ENCODE peak calls at places on chromosome 16, in ten cellular contexts. One of them, this sample, is unnamed.

GRCh38 chr16:73399486-73399885 is 351.6 kb upstream of the ZFHX3 start:
- DNase-seq in substantia nigra: no peak
- DNase-seq in germinal center: no peak
- DNase-seq in foreskin keratinocyte: no peak
- DNase-seq in EL: no peak
- DNase-seq in HS-27A: no peak
- DNase-seq in stimulated activated CD4-positive, alpha-beta T cell treated with anti-CD3 and anti-CD28 coated beads, Interleukin-1b, Interleukin-23, amount 100 ng/mL, for 1 hour: no peak
- DNase-seq in BJ: no peak
- DNase-seq in activated naive CD8-positive, alpha-beta T cell treated with anti-CD3 and anti-CD28 coated beads, Interleukin-2, amount 50 U/mL, for 24 hours: no peak
- DNase-seq in NT2/D1: no peak
- DNase-seq in this sample: no peak

GRCh38 chr16:75118943-75119539 is 2.5 kb upstream of the LDHD start:
- DNase-seq in substantia nigra: no peak
- DNase-seq in germinal center: no peak
- DNase-seq in foreskin keratinocyte: no peak
- DNase-seq in EL: no peak
- DNase-seq in HS-27A: no peak
- DNase-seq in stimulated activated CD4-positive, alpha-beta T cell treated with anti-CD3 and anti-CD28 coated beads, Interleukin-1b, Interleukin-23, amount 100 ng/mL, for 1 hour: no peak
- DNase-seq in BJ: no peak
- DNase-seq in activated naive CD8-positive, alpha-beta T cell treated with anti-CD3 and anti-CD28 coated beads, Interleukin-2, amount 50 U/mL, for 24 hours: no peak
- DNase-seq in NT2/D1: no peak
- DNase-seq in this sample: no peak

GRCh38 chr16:88810868-88811599 is 694 bp downstream of the APRT start:
- DNase-seq in substantia nigra: peak; percentile 84
- DNase-seq in germinal center: peak; percentile 57
- DNase-seq in foreskin keratinocyte: peak; percentile 53
- DNase-seq in EL: peak; percentile 80
- DNase-seq in HS-27A: peak; percentile 57
- DNase-seq in stimulated activated CD4-positive, alpha-beta T cell treated with anti-CD3 and anti-CD28 coated beads, Interleukin-1b, Interleukin-23, amount 100 ng/mL, for 1 hour: no peak
- DNase-seq in BJ: no peak
- DNase-seq in activated naive CD8-positive, alpha-beta T cell treated with anti-CD3 and anti-CD28 coated beads, Interleukin-2, amount 50 U/mL, for 24 hours: peak; percentile 73
- DNase-seq in NT2/D1: no peak
- DNase-seq in this sample: peak; percentile 86

GRCh38 chr16:57762365-57763289 is 27.1 kb downstream of the KATNB1 start:
- DNase-seq in substantia nigra: no peak
- DNase-seq in germinal center: no peak
- DNase-seq in foreskin keratinocyte: no peak
- DNase-seq in EL: no peak
- DNase-seq in HS-27A: no peak
- DNase-seq in stimulated activated CD4-positive, alpha-beta T cell treated with anti-CD3 and anti-CD28 coated beads, Interleukin-1b, Interleukin-23, amount 100 ng/mL, for 1 hour: no peak
- DNase-seq in BJ: no peak
- DNase-seq in activated naive CD8-positive, alpha-beta T cell treated with anti-CD3 and anti-CD28 coated beads, Interleukin-2, amount 50 U/mL, for 24 hours: no peak
- DNase-seq in NT2/D1: no peak
- DNase-seq in this sample: no peak

GRCh38 chr16:19601083-19601976 is 45.8 kb downstream of the VPS35L start:
- DNase-seq in substantia nigra: peak; percentile 62
- DNase-seq in germinal center: peak; percentile 23
- DNase-seq in foreskin keratinocyte: no peak
- DNase-seq in EL: peak; percentile 17
- DNase-seq in HS-27A: no peak
- DNase-seq in stimulated activated CD4-positive, alpha-beta T cell treated with anti-CD3 and anti-CD28 coated beads, Interleukin-1b, Interleukin-23, amount 100 ng/mL, for 1 hour: no peak
- DNase-seq in BJ: no peak
- DNase-seq in activated naive CD8-positive, alpha-beta T cell treated with anti-CD3 and anti-CD28 coated beads, Interleukin-2, amount 50 U/mL, for 24 hours: peak; percentile 12
- DNase-seq in NT2/D1: peak; percentile 44
- DNase-seq in this sample: peak; percentile 76

GRCh38 chr16:29820730-29821662 is 734 bp downstream of the MVP start:
- DNase-seq in substantia nigra: no peak
- DNase-seq in germinal center: no peak
- DNase-seq in foreskin keratinocyte: no peak
- DNase-seq in EL: peak; percentile 44
- DNase-seq in HS-27A: no peak
- DNase-seq in stimulated activated CD4-positive, alpha-beta T cell treated with anti-CD3 and anti-CD28 coated beads, Interleukin-1b, Interleukin-23, amount 100 ng/mL, for 1 hour: no peak
- DNase-seq in BJ: no peak
- DNase-seq in activated naive CD8-positive, alpha-beta T cell treated with anti-CD3 and anti-CD28 coated beads, Interleukin-2, amount 50 U/mL, for 24 hours: peak; percentile 62
- DNase-seq in NT2/D1: no peak
- DNase-seq in this sample: no peak

GRCh38 chr16:3716831-3717234 is 491 bp downstream of the TRAP1 start:
- DNase-seq in substantia nigra: no peak
- DNase-seq in germinal center: peak; percentile 44
- DNase-seq in foreskin keratinocyte: no peak
- DNase-seq in EL: peak; percentile 38
- DNase-seq in HS-27A: no peak
- DNase-seq in stimulated activated CD4-positive, alpha-beta T cell treated with anti-CD3 and anti-CD28 coated beads, Interleukin-1b, Interleukin-23, amount 100 ng/mL, for 1 hour: no peak
- DNase-seq in BJ: no peak
- DNase-seq in activated naive CD8-positive, alpha-beta T cell treated with anti-CD3 and anti-CD28 coated beads, Interleukin-2, amount 50 U/mL, for 24 hours: peak; percentile 42
- DNase-seq in NT2/D1: no peak
- DNase-seq in this sample: peak; percentile 7

GRCh38 chr16:87628246-87628923 is 26.1 kb downstream of the JPH3 start:
- DNase-seq in substantia nigra: no peak
- DNase-seq in germinal center: no peak
- DNase-seq in foreskin keratinocyte: no peak
- DNase-seq in EL: no peak
- DNase-seq in HS-27A: no peak
- DNase-seq in stimulated activated CD4-positive, alpha-beta T cell treated with anti-CD3 and anti-CD28 coated beads, Interleukin-1b, Interleukin-23, amount 100 ng/mL, for 1 hour: no peak
- DNase-seq in BJ: no peak
- DNase-seq in activated naive CD8-positive, alpha-beta T cell treated with anti-CD3 and anti-CD28 coated beads, Interleukin-2, amount 50 U/mL, for 24 hours: no peak
- DNase-seq in NT2/D1: no peak
- DNase-seq in this sample: no peak

GRCh38 chr16:72240949-72241348 is 69.0 kb upstream of the PMFBP1 start:
- DNase-seq in substantia nigra: no peak
- DNase-seq in germinal center: no peak
- DNase-seq in foreskin keratinocyte: no peak
- DNase-seq in EL: no peak
- DNase-seq in HS-27A: no peak
- DNase-seq in stimulated activated CD4-positive, alpha-beta T cell treated with anti-CD3 and anti-CD28 coated beads, Interleukin-1b, Interleukin-23, amount 100 ng/mL, for 1 hour: no peak
- DNase-seq in BJ: no peak
- DNase-seq in activated naive CD8-positive, alpha-beta T cell treated with anti-CD3 and anti-CD28 coated beads, Interleukin-2, amount 50 U/mL, for 24 hours: no peak
- DNase-seq in NT2/D1: no peak
- DNase-seq in this sample: no peak

GRCh38 chr16:77213542-77214108 is 14.4 kb downstream of the SYCE1L start:
- DNase-seq in substantia nigra: no peak
- DNase-seq in germinal center: no peak
- DNase-seq in foreskin keratinocyte: peak; percentile 92
- DNase-seq in EL: peak; percentile 93
- DNase-seq in HS-27A: peak; percentile 87
- DNase-seq in stimulated activated CD4-positive, alpha-beta T cell treated with anti-CD3 and anti-CD28 coated beads, Interleukin-1b, Interleukin-23, amount 100 ng/mL, for 1 hour: no peak
- DNase-seq in BJ: peak; percentile 67
- DNase-seq in activated naive CD8-positive, alpha-beta T cell treated with anti-CD3 and anti-CD28 coated beads, Interleukin-2, amount 50 U/mL, for 24 hours: no peak
- DNase-seq in NT2/D1: no peak
- DNase-seq in this sample: no peak

GRCh38 chr16:80974649-80975376 is 31.9 kb downstream of the CMC2 start:
- DNase-seq in substantia nigra: no peak
- DNase-seq in germinal center: peak; percentile 24
- DNase-seq in foreskin keratinocyte: no peak
- DNase-seq in EL: no peak
- DNase-seq in HS-27A: no peak
- DNase-seq in stimulated activated CD4-positive, alpha-beta T cell treated with anti-CD3 and anti-CD28 coated beads, Interleukin-1b, Interleukin-23, amount 100 ng/mL, for 1 hour: no peak
- DNase-seq in BJ: no peak
- DNase-seq in activated naive CD8-positive, alpha-beta T cell treated with anti-CD3 and anti-CD28 coated beads, Interleukin-2, amount 50 U/mL, for 24 hours: no peak
- DNase-seq in NT2/D1: no peak
- DNase-seq in this sample: no peak

GRCh38 chr16:280552-280951 is at the start of gene ARHGDIG:
- DNase-seq in substantia nigra: no peak
- DNase-seq in germinal center: no peak
- DNase-seq in foreskin keratinocyte: no peak
- DNase-seq in EL: no peak
- DNase-seq in HS-27A: no peak
- DNase-seq in stimulated activated CD4-positive, alpha-beta T cell treated with anti-CD3 and anti-CD28 coated beads, Interleukin-1b, Interleukin-23, amount 100 ng/mL, for 1 hour: no peak
- DNase-seq in BJ: no peak
- DNase-seq in activated naive CD8-positive, alpha-beta T cell treated with anti-CD3 and anti-CD28 coated beads, Interleukin-2, amount 50 U/mL, for 24 hours: no peak
- DNase-seq in NT2/D1: no peak
- DNase-seq in this sample: no peak

GRCh38 chr16:49890876-49891275 is 35.0 kb upstream of the ZNF423 start:
- DNase-seq in substantia nigra: no peak
- DNase-seq in germinal center: peak; percentile 34
- DNase-seq in foreskin keratinocyte: no peak
- DNase-seq in EL: no peak
- DNase-seq in HS-27A: no peak
- DNase-seq in stimulated activated CD4-positive, alpha-beta T cell treated with anti-CD3 and anti-CD28 coated beads, Interleukin-1b, Interleukin-23, amount 100 ng/mL, for 1 hour: no peak
- DNase-seq in BJ: no peak
- DNase-seq in activated naive CD8-positive, alpha-beta T cell treated with anti-CD3 and anti-CD28 coated beads, Interleukin-2, amount 50 U/mL, for 24 hours: peak; percentile 11
- DNase-seq in NT2/D1: no peak
- DNase-seq in this sample: no peak

GRCh38 chr16:19559242-19559910 is 3.9 kb downstream of the VPS35L start:
- DNase-seq in substantia nigra: no peak
- DNase-seq in germinal center: peak; percentile 35
- DNase-seq in foreskin keratinocyte: no peak
- DNase-seq in EL: peak; percentile 63
- DNase-seq in HS-27A: no peak
- DNase-seq in stimulated activated CD4-positive, alpha-beta T cell treated with anti-CD3 and anti-CD28 coated beads, Interleukin-1b, Interleukin-23, amount 100 ng/mL, for 1 hour: no peak
- DNase-seq in BJ: no peak
- DNase-seq in activated naive CD8-positive, alpha-beta T cell treated with anti-CD3 and anti-CD28 coated beads, Interleukin-2, amount 50 U/mL, for 24 hours: peak; percentile 11
- DNase-seq in NT2/D1: no peak
- DNase-seq in this sample: peak; percentile 75

GRCh38 chr16:29304251-29304900 is 102.1 kb downstream of the NPIPB11 start:
- DNase-seq in substantia nigra: no peak
- DNase-seq in germinal center: no peak
- DNase-seq in foreskin keratinocyte: no peak
- DNase-seq in EL: no peak
- DNase-seq in HS-27A: no peak
- DNase-seq in stimulated activated CD4-positive, alpha-beta T cell treated with anti-CD3 and anti-CD28 coated beads, Interleukin-1b, Interleukin-23, amount 100 ng/mL, for 1 hour: no peak
- DNase-seq in BJ: no peak
- DNase-seq in activated naive CD8-positive, alpha-beta T cell treated with anti-CD3 and anti-CD28 coated beads, Interleukin-2, amount 50 U/mL, for 24 hours: no peak
- DNase-seq in NT2/D1: no peak
- DNase-seq in this sample: no peak

GRCh38 chr16:27748868-27749546 is 199.1 kb downstream of the KATNIP start:
- DNase-seq in substantia nigra: peak; percentile 27
- DNase-seq in germinal center: peak; percentile 76
- DNase-seq in foreskin keratinocyte: peak; percentile 53
- DNase-seq in EL: peak; percentile 92
- DNase-seq in HS-27A: no peak
- DNase-seq in stimulated activated CD4-positive, alpha-beta T cell treated with anti-CD3 and anti-CD28 coated beads, Interleukin-1b, Interleukin-23, amount 100 ng/mL, for 1 hour: no peak
- DNase-seq in BJ: peak; percentile 85
- DNase-seq in activated naive CD8-positive, alpha-beta T cell treated with anti-CD3 and anti-CD28 coated beads, Interleukin-2, amount 50 U/mL, for 24 hours: peak; percentile 4
- DNase-seq in NT2/D1: peak; percentile 44
- DNase-seq in this sample: peak; percentile 74

GRCh38 chr16:22353933-22354541 is 20.4 kb downstream of the CDR2 start:
- DNase-seq in substantia nigra: no peak
- DNase-seq in germinal center: no peak
- DNase-seq in foreskin keratinocyte: no peak
- DNase-seq in EL: no peak
- DNase-seq in HS-27A: no peak
- DNase-seq in stimulated activated CD4-positive, alpha-beta T cell treated with anti-CD3 and anti-CD28 coated beads, Interleukin-1b, Interleukin-23, amount 100 ng/mL, for 1 hour: no peak
- DNase-seq in BJ: no peak
- DNase-seq in activated naive CD8-positive, alpha-beta T cell treated with anti-CD3 and anti-CD28 coated beads, Interleukin-2, amount 50 U/mL, for 24 hours: no peak
- DNase-seq in NT2/D1: no peak
- DNase-seq in this sample: no peak

GRCh38 chr16:72372082-72372615 is 200.2 kb upstream of the PMFBP1 start:
- DNase-seq in substantia nigra: no peak
- DNase-seq in germinal center: no peak
- DNase-seq in foreskin keratinocyte: no peak
- DNase-seq in EL: no peak
- DNase-seq in HS-27A: no peak
- DNase-seq in stimulated activated CD4-positive, alpha-beta T cell treated with anti-CD3 and anti-CD28 coated beads, Interleukin-1b, Interleukin-23, amount 100 ng/mL, for 1 hour: no peak
- DNase-seq in BJ: no peak
- DNase-seq in activated naive CD8-positive, alpha-beta T cell treated with anti-CD3 and anti-CD28 coated beads, Interleukin-2, amount 50 U/mL, for 24 hours: no peak
- DNase-seq in NT2/D1: no peak
- DNase-seq in this sample: no peak

GRCh38 chr16:75733305-75734141 is 7.2 kb upstream of the CPHXL start:
- DNase-seq in substantia nigra: peak; percentile 27
- DNase-seq in germinal center: no peak
- DNase-seq in foreskin keratinocyte: no peak
- DNase-seq in EL: peak; percentile 36
- DNase-seq in HS-27A: no peak
- DNase-seq in stimulated activated CD4-positive, alpha-beta T cell treated with anti-CD3 and anti-CD28 coated beads, Interleukin-1b, Interleukin-23, amount 100 ng/mL, for 1 hour: no peak
- DNase-seq in BJ: peak; percentile 27
- DNase-seq in activated naive CD8-positive, alpha-beta T cell treated with anti-CD3 and anti-CD28 coated beads, Interleukin-2, amount 50 U/mL, for 24 hours: no peak
- DNase-seq in NT2/D1: no peak
- DNase-seq in this sample: peak; percentile 12

GRCh38 chr16:52756812-52757517 is 210.0 kb upstream of the TOX3 start:
- DNase-seq in substantia nigra: no peak
- DNase-seq in germinal center: no peak
- DNase-seq in foreskin keratinocyte: no peak
- DNase-seq in EL: no peak
- DNase-seq in HS-27A: no peak
- DNase-seq in stimulated activated CD4-positive, alpha-beta T cell treated with anti-CD3 and anti-CD28 coated beads, Interleukin-1b, Interleukin-23, amount 100 ng/mL, for 1 hour: no peak
- DNase-seq in BJ: no peak
- DNase-seq in activated naive CD8-positive, alpha-beta T cell treated with anti-CD3 and anti-CD28 coated beads, Interleukin-2, amount 50 U/mL, for 24 hours: no peak
- DNase-seq in NT2/D1: no peak
- DNase-seq in this sample: no peak

GRCh38 chr16:57316390-57317017 is 32.0 kb upstream of the PLLP start:
- DNase-seq in substantia nigra: no peak
- DNase-seq in germinal center: no peak
- DNase-seq in foreskin keratinocyte: no peak
- DNase-seq in EL: peak; percentile 82
- DNase-seq in HS-27A: no peak
- DNase-seq in stimulated activated CD4-positive, alpha-beta T cell treated with anti-CD3 and anti-CD28 coated beads, Interleukin-1b, Interleukin-23, amount 100 ng/mL, for 1 hour: no peak
- DNase-seq in BJ: peak; percentile 59
- DNase-seq in activated naive CD8-positive, alpha-beta T cell treated with anti-CD3 and anti-CD28 coated beads, Interleukin-2, amount 50 U/mL, for 24 hours: no peak
- DNase-seq in NT2/D1: no peak
- DNase-seq in this sample: no peak

GRCh38 chr16:85564277-85565051 is 48.7 kb upstream of the GSE1 start:
- DNase-seq in substantia nigra: no peak
- DNase-seq in germinal center: no peak
- DNase-seq in foreskin keratinocyte: no peak
- DNase-seq in EL: no peak
- DNase-seq in HS-27A: no peak
- DNase-seq in stimulated activated CD4-positive, alpha-beta T cell treated with anti-CD3 and anti-CD28 coated beads, Interleukin-1b, Interleukin-23, amount 100 ng/mL, for 1 hour: no peak
- DNase-seq in BJ: no peak
- DNase-seq in activated naive CD8-positive, alpha-beta T cell treated with anti-CD3 and anti-CD28 coated beads, Interleukin-2, amount 50 U/mL, for 24 hours: peak; percentile 75
- DNase-seq in NT2/D1: no peak
- DNase-seq in this sample: no peak

GRCh38 chr16:87308826-87309225 is 8.4 kb downstream of the C16orf95 start:
- DNase-seq in substantia nigra: no peak
- DNase-seq in germinal center: no peak
- DNase-seq in foreskin keratinocyte: no peak
- DNase-seq in EL: no peak
- DNase-seq in HS-27A: no peak
- DNase-seq in stimulated activated CD4-positive, alpha-beta T cell treated with anti-CD3 and anti-CD28 coated beads, Interleukin-1b, Interleukin-23, amount 100 ng/mL, for 1 hour: no peak
- DNase-seq in BJ: no peak
- DNase-seq in activated naive CD8-positive, alpha-beta T cell treated with anti-CD3 and anti-CD28 coated beads, Interleukin-2, amount 50 U/mL, for 24 hours: no peak
- DNase-seq in NT2/D1: no peak
- DNase-seq in this sample: no peak

GRCh38 chr16:25219070-25219737 is 2.5 kb downstream of the AQP8 start:
- DNase-seq in substantia nigra: no peak
- DNase-seq in germinal center: no peak
- DNase-seq in foreskin keratinocyte: no peak
- DNase-seq in EL: no peak
- DNase-seq in HS-27A: no peak
- DNase-seq in stimulated activated CD4-positive, alpha-beta T cell treated with anti-CD3 and anti-CD28 coated beads, Interleukin-1b, Interleukin-23, amount 100 ng/mL, for 1 hour: no peak
- DNase-seq in BJ: no peak
- DNase-seq in activated naive CD8-positive, alpha-beta T cell treated with anti-CD3 and anti-CD28 coated beads, Interleukin-2, amount 50 U/mL, for 24 hours: no peak
- DNase-seq in NT2/D1: no peak
- DNase-seq in this sample: no peak

GRCh38 chr16:65120811-65121721 is 797 bp downstream of the CDH11 start:
- DNase-seq in substantia nigra: no peak
- DNase-seq in germinal center: no peak
- DNase-seq in foreskin keratinocyte: peak; percentile 27
- DNase-seq in EL: peak; percentile 29
- DNase-seq in HS-27A: no peak
- DNase-seq in stimulated activated CD4-positive, alpha-beta T cell treated with anti-CD3 and anti-CD28 coated beads, Interleukin-1b, Interleukin-23, amount 100 ng/mL, for 1 hour: no peak
- DNase-seq in BJ: no peak
- DNase-seq in activated naive CD8-positive, alpha-beta T cell treated with anti-CD3 and anti-CD28 coated beads, Interleukin-2, amount 50 U/mL, for 24 hours: no peak
- DNase-seq in NT2/D1: no peak
- DNase-seq in this sample: peak; percentile 44

GRCh38 chr16:71930993-71931392 is 35.7 kb downstream of the IST1 start:
- DNase-seq in substantia nigra: no peak
- DNase-seq in germinal center: no peak
- DNase-seq in foreskin keratinocyte: no peak
- DNase-seq in EL: no peak
- DNase-seq in HS-27A: no peak
- DNase-seq in stimulated activated CD4-positive, alpha-beta T cell treated with anti-CD3 and anti-CD28 coated beads, Interleukin-1b, Interleukin-23, amount 100 ng/mL, for 1 hour: no peak
- DNase-seq in BJ: no peak
- DNase-seq in activated naive CD8-positive, alpha-beta T cell treated with anti-CD3 and anti-CD28 coated beads, Interleukin-2, amount 50 U/mL, for 24 hours: no peak
- DNase-seq in NT2/D1: no peak
- DNase-seq in this sample: no peak

GRCh38 chr16:24138024-24138423 is 118.1 kb upstream of the CACNG3 start:
- DNase-seq in substantia nigra: no peak
- DNase-seq in germinal center: no peak
- DNase-seq in foreskin keratinocyte: no peak
- DNase-seq in EL: no peak
- DNase-seq in HS-27A: no peak
- DNase-seq in stimulated activated CD4-positive, alpha-beta T cell treated with anti-CD3 and anti-CD28 coated beads, Interleukin-1b, Interleukin-23, amount 100 ng/mL, for 1 hour: no peak
- DNase-seq in BJ: no peak
- DNase-seq in activated naive CD8-positive, alpha-beta T cell treated with anti-CD3 and anti-CD28 coated beads, Interleukin-2, amount 50 U/mL, for 24 hours: no peak
- DNase-seq in NT2/D1: no peak
- DNase-seq in this sample: no peak

GRCh38 chr16:67801889-67802288 is 4.5 kb downstream of the RANBP10 start:
- DNase-seq in substantia nigra: no peak
- DNase-seq in germinal center: peak; percentile 72
- DNase-seq in foreskin keratinocyte: no peak
- DNase-seq in EL: no peak
- DNase-seq in HS-27A: no peak
- DNase-seq in stimulated activated CD4-positive, alpha-beta T cell treated with anti-CD3 and anti-CD28 coated beads, Interleukin-1b, Interleukin-23, amount 100 ng/mL, for 1 hour: no peak
- DNase-seq in BJ: no peak
- DNase-seq in activated naive CD8-positive, alpha-beta T cell treated with anti-CD3 and anti-CD28 coated beads, Interleukin-2, amount 50 U/mL, for 24 hours: no peak
- DNase-seq in NT2/D1: no peak
- DNase-seq in this sample: no peak

This sample was measured in putamen.